ENCODE peak calls at places on chromosomes 7 and 10, in five cellular contexts. I is HT1080; G is HEK293T; M is T-helper 9 cell; U is activated T-cell treated with anti-CD3 and anti-CD28 coated beads, Interleukin-2, amount 50 U/mL, for 4 hours. S is an unnamed sample.

GRCh38 chr10:31706921-31707571 is 221.6 kb downstream of the ARHGAP12 start:
- DNase-seq in I (no peak), G (no peak), M (no peak), U (no peak), S (no peak)

GRCh38 chr7:31875424-31875823 is 188.4 kb downstream of the PPP1R17 start:
- DNase-seq in I (peak; percentile 76), G (no peak), M (no peak), U (no peak), S (no peak)

GRCh38 chr10:63169063-63169462 is 35.9 kb downstream of the NRBF2 start:
- DNase-seq in I (no peak), G (no peak), M (no peak), U (no peak), S (no peak)

GRCh38 chr7:2710256-2710655 is 22.3 kb downstream of the AMZ1 start:
- DNase-seq in I (no peak), G (no peak), M (peak; percentile 61), U (peak; percentile 41), S (no peak)

GRCh38 chr10:14356921-14357320 is 26.2 kb upstream of the FRMD4A start:
- DNase-seq in I (peak; percentile 59), G (no peak), M (no peak), U (no peak), S (no peak)

GRCh38 chr10:100483876-100484666 is 21.3 kb downstream of the WNT8B start:
- DNase-seq in I (no peak), G (no peak), M (no peak), U (no peak), S (no peak)

GRCh38 chr10:4270116-4270515 is 485.1 kb upstream of the KLF6 start:
- DNase-seq in I (peak; percentile 44), G (no peak), M (no peak), U (no peak), S (no peak)

GRCh38 chr10:97567891-97568290 is 4.7 kb upstream of the ANKRD2 start:
- DNase-seq in I (no peak), G (no peak), M (no peak), U (no peak), S (no peak)

GRCh38 chr7:96122746-96123145 is 199.2 kb downstream of the SLC25A13 start:
- DNase-seq in I (no peak), G (no peak), M (no peak), U (no peak), S (no peak)

GRCh38 chr7:56083150-56083785 is 9.5 kb downstream of the PHKG1 start:
- DNase-seq in I (no peak), G (no peak), M (no peak), U (no peak), S (no peak)

GRCh38 chr10:117925369-117925768 is 121.4 kb downstream of the RAB11FIP2 start:
- DNase-seq in I (no peak), G (no peak), M (no peak), U (no peak), S (no peak)

GRCh38 chr7:90613088-90613498 is 17.0 kb downstream of the CDK14 start:
- DNase-seq in I (no peak), G (no peak), M (no peak), U (no peak), S (no peak)

GRCh38 chr7:31327071-31327470 is 13.5 kb downstream of the NEUROD6 start:
- DNase-seq in I (peak; percentile 72), G (no peak), M (no peak), U (no peak), S (no peak)

GRCh38 chr10:20271490-20271889 is 455.3 kb downstream of the PLXDC2 start:
- DNase-seq in I (no peak), G (no peak), M (no peak), U (no peak), S (no peak)

GRCh38 chr10:24706479-24707118 is 17.1 kb downstream of the ARHGAP21 start:
- DNase-seq in I (peak; percentile 93), G (peak; percentile 40), M (no peak), U (no peak), S (no peak)

GRCh38 chr7:15720849-15721471 is 34.5 kb upstream of the MEOX2 start:
- DNase-seq in I (peak; percentile 48), G (peak; percentile 13), M (no peak), U (no peak), S (peak; percentile 47)